ENCODE peak calls at places on chromosomes 7 and 10, in seven cellular contexts. X is MV-4-11, D is OCI-M1, B is EH, Y is SW480, G is cardiac muscle cell, J is NCI-H524 treated with DMSO at 0.1 percent for 48 hours. W is an unnamed sample.

GRCh38 chr10:125691160-125691981 is 8.4 kb upstream of the TEX36 start:
- DNase-seq in B (peak; percentile 85), G (no peak), D (no peak), J (no peak), Y (peak; percentile 90), X (no peak), W (peak; percentile 53)

GRCh38 chr7:137953043-137953691 is 48.7 kb downstream of the CREB3L2 start:
- DNase-seq in G (peak; percentile 37), B (peak; percentile 90), X (no peak), Y (no peak), J (peak; percentile 54), D (no peak), W (no peak)

GRCh38 chr10:118953598-118953997 is 75.9 kb upstream of the NANOS1 start:
- DNase-seq in Y (no peak), X (no peak), D (no peak), G (no peak), B (no peak), J (no peak), W (no peak)

GRCh38 chr10:80408198-80409085 is at the start of gene PRXL2A:
- DNase-seq in Y (peak; percentile 65), G (peak; percentile 59), D (peak; percentile 82), B (no peak), X (peak; percentile 27), J (no peak), W (peak; percentile 60)

GRCh38 chr10:15824498-15824897 is 35.8 kb downstream of the MINDY3 start:
- DNase-seq in J (no peak), Y (peak; percentile 5), X (peak; percentile 18), D (peak; percentile 59), G (peak; percentile 54), B (peak; percentile 33), W (no peak)

GRCh38 chr10:125008689-125009579 is 67.0 kb downstream of the ZRANB1 start:
- DNase-seq in D (no peak), Y (no peak), X (no peak), J (no peak), G (no peak), B (no peak), W (no peak)

GRCh38 chr10:576130-576465 is 113.4 kb downstream of the DIP2C start:
- DNase-seq in B (no peak), X (no peak), J (no peak), D (no peak), G (peak; percentile 51), Y (no peak), W (no peak)

GRCh38 chr7:115676080-115676479 is 354.5 kb downstream of the TFEC start:
- DNase-seq in D (peak; percentile 46), G (peak; percentile 64), X (no peak), J (peak; percentile 29), B (peak; percentile 52), Y (no peak), W (no peak)

GRCh38 chr10:78605800-78606350 is 462.9 kb upstream of the ZMIZ1 start:
- DNase-seq in B (peak; percentile 47), X (peak; percentile 6), Y (peak; percentile 43), J (no peak), D (peak; percentile 6), G (no peak), W (no peak)

GRCh38 chr10:17244712-17245365 is 16.8 kb downstream of the VIM start:
- DNase-seq in B (peak; percentile 65), Y (no peak), X (no peak), J (no peak), G (no peak), D (no peak), W (no peak)

GRCh38 chr10:22148956-22149355 is 68.9 kb downstream of the EBLN1 start:
- DNase-seq in D (no peak), Y (no peak), J (no peak), B (peak; percentile 8), X (no peak), G (peak; percentile 59), W (peak; percentile 7)

GRCh38 chr10:8174762-8175161 is 120.3 kb downstream of the GATA3 start:
- DNase-seq in Y (no peak), X (no peak), G (no peak), D (peak; percentile 4), B (no peak), J (no peak), W (no peak)

GRCh38 chr10:125982256-125982948 is 86.0 kb downstream of the FANK1 start:
- DNase-seq in Y (peak; percentile 58), X (peak; percentile 72), J (no peak), B (peak; percentile 79), G (peak; percentile 76), D (peak; percentile 91), W (peak; percentile 34)

GRCh38 chr10:77532068-77532467 is 105.5 kb downstream of the KCNMA1 start:
- DNase-seq in Y (no peak), G (peak; percentile 56), X (no peak), B (peak; percentile 95), D (no peak), J (no peak), W (no peak)

GRCh38 chr10:89829887-89830269 is 128.5 kb downstream of the KIF20B start:
- DNase-seq in Y (no peak), X (peak; percentile 92), G (no peak), J (no peak), B (no peak), D (no peak), W (no peak)

GRCh38 chr10:22990443-22990842 is 62.6 kb downstream of the ARMC3 start:
- DNase-seq in Y (no peak), X (no peak), J (no peak), G (no peak), B (no peak), D (no peak), W (no peak)